ENCODE peak calls at places on chromosomes 13 and 19, in five cellular contexts. V is activated CD4-positive, alpha-beta T cell treated with anti-CD3 and anti-CD28 coated beads, Interleukin-2, amount 50 U/mL, for 48 hours; J is lower leg skin; U is CD8-positive, alpha-beta T cell; C is stimulated activated CD8-positive, alpha-beta memory T cell treated with anti-CD3 and anti-CD28 coated beads, Interleukin-2, amount 100 ng/mL, for 1 hour. N is an unnamed sample.

GRCh38 chr19:17243854-17244617 is 1.7 kb downstream of the NR2F6 start:
- DNase-seq in C (no peak), U (no peak), V (no peak), J (no peak), N (peak)

GRCh38 chr19:46863818-46864629 is 3.2 kb downstream of the ARHGAP35 start:
- DNase-seq in U (no peak), J (no peak), V (no peak), C (no peak), N (no peak)

GRCh38 chr19:3697094-3697493 is 3.2 kb downstream of the PIP5K1C start:
- DNase-seq in V (no peak), C (no peak), U (no peak), J (no peak), N (no peak)

GRCh38 chr13:111281751-111282311 is 38.6 kb upstream of the TEX29 start:
- DNase-seq in U (no peak), C (no peak), V (no peak), J (no peak), N (no peak)

GRCh38 chr19:6838062-6838655 is 49.2 kb upstream of the ADGRE1 start:
- DNase-seq in J (no peak), U (no peak), C (no peak), V (no peak), N (no peak)

GRCh38 chr13:29991343-29991742 is 140.9 kb upstream of the UBL3 start:
- DNase-seq in V (no peak), U (no peak), C (no peak), J (no peak), N (no peak)

GRCh38 chr13:85543144-85543543 is 256.1 kb downstream of the SLITRK6 start:
- DNase-seq in U (no peak), J (no peak), V (no peak), C (no peak), N (no peak)

GRCh38 chr13:51805925-51806324 is 2.0 kb upstream of the DHRS12 start:
- DNase-seq in J (no peak), C (no peak), V (no peak), U (no peak), N (no peak)

GRCh38 chr13:110284809-110285519 is 22.0 kb downstream of the COL4A1 start:
- DNase-seq in J (no peak), V (no peak), U (no peak), C (no peak), N (no peak)

N was measured in glutamatergic neuron.